ENCODE peak calls at places on chromosomes 5 and 9, in five cellular contexts. D is activated naive CD8-positive, alpha-beta T cell treated with anti-CD3 and anti-CD28 coated beads, Interleukin-2, amount 10 ng/mL, durations not matched to agents 7 days and 5 days; V is RWPE2; Y is psoas muscle; C is activated CD8-positive, alpha-beta T cell treated with anti-CD3 and anti-CD28 coated beads for 36 hours. L is an unnamed sample.

GRCh38 chr5:10710513-10711128 is 50.4 kb downstream of the DAP start:
- ATAC-seq in D (no peak), V (no peak), Y (no peak), C (no peak), L (no peak)

GRCh38 chr5:172179032-172179989 is 8.7 kb downstream of the STK10 start:
- ATAC-seq in D (peak), V (no peak), Y (peak), C (peak), L (peak)

GRCh38 chr9:26892251-26893029 is at the start of gene CAAP1:
- ATAC-seq in D (peak), V (peak), Y (peak), C (peak), L (peak)

GRCh38 chr5:138240690-138241385 is 27.7 kb upstream of the CDC23 start:
- ATAC-seq in D (peak), V (no peak), Y (no peak), C (peak), L (no peak)

GRCh38 chr5:35990524-35990923 is 666 bp downstream of the UGT3A1 start:
- ATAC-seq in D (no peak), V (peak), Y (peak), C (no peak), L (no peak)

GRCh38 chr9:87498816-87499454 is 1.3 kb downstream of the DAPK1 start:
- ATAC-seq in D (no peak), V (no peak), Y (no peak), C (no peak), L (no peak)

GRCh38 chr5:160702856-160703453 is 149.1 kb downstream of the ATP10B start:
- ATAC-seq in D (no peak), V (no peak), Y (no peak), C (no peak), L (peak)

GRCh38 chr5:62144395-62145022 is 161.5 kb upstream of the KIF2A start:
- ATAC-seq in D (no peak), V (peak), Y (no peak), C (no peak), L (peak)

GRCh38 chr9:109913461-109913810 is 133.4 kb downstream of the PALM2AKAP2 start:
- ATAC-seq in D (no peak), V (no peak), Y (no peak), C (no peak), L (no peak)

GRCh38 chr9:134343637-134344036 is 17.4 kb downstream of the RXRA start:
- ATAC-seq in D (no peak), V (no peak), Y (no peak), C (no peak), L (no peak)

GRCh38 chr5:124060413-124061095 is 548.6 kb downstream of the CSNK1G3 start:
- ATAC-seq in D (no peak), V (no peak), Y (no peak), C (no peak), L (no peak)

GRCh38 chr9:14198544-14199510 is 115.1 kb downstream of the NFIB start:
- ATAC-seq in D (no peak), V (peak), Y (peak), C (no peak), L (peak)

GRCh38 chr5:119366537-119366874 is 10.7 kb downstream of the TNFAIP8 start:
- ATAC-seq in D (no peak), V (no peak), Y (no peak), C (peak), L (no peak)

GRCh38 chr5:76701298-76701697 is 14.6 kb upstream of the F2R start:
- ATAC-seq in D (no peak), V (peak), Y (peak), C (no peak), L (peak)

GRCh38 chr9:123929870-123930831 is at the start of gene DENND1A:
- ATAC-seq in D (peak), V (peak), Y (peak), C (peak), L (peak)

GRCh38 chr9:23851024-23851629 is 25.1 kb upstream of the ELAVL2 start:
- ATAC-seq in D (no peak), V (peak), Y (peak), C (no peak), L (no peak)

GRCh38 chr5:55800924-55801323 is 50.2 kb upstream of the IL31RA start:
- ATAC-seq in D (no peak), V (no peak), Y (no peak), C (no peak), L (no peak)

GRCh38 chr5:135149956-135150723 is 116.1 kb upstream of the PITX1 start:
- ATAC-seq in D (no peak), V (no peak), Y (no peak), C (no peak), L (no peak)

GRCh38 chr9:82421498-82421897 is 432.9 kb downstream of the SPATA31D1 start:
- ATAC-seq in D (no peak), V (no peak), Y (no peak), C (no peak), L (no peak)

GRCh38 chr5:101932599-101932998 is 363.5 kb downstream of the SLCO4C1 start:
- ATAC-seq in D (no peak), V (no peak), Y (no peak), C (no peak), L (no peak)

GRCh38 chr9:13268469-13268868 is 11.0 kb downstream of the MPDZ start:
- ATAC-seq in D (no peak), V (peak), Y (peak), C (no peak), L (no peak)